ENCODE peak calls at places on chromosomes 16 and 17, in seven cellular contexts. I is stimulated activated CD4-positive, alpha-beta T cell treated with anti-CD3 and anti-CD28 coated beads, TNF-alpha, amount 100 ng/mL, for 4 hours; Y is prostate gland; X is nucleus accumbens; Z is germinal center; D is HFF-Myc; B is effector memory CD4-positive, alpha-beta T cell. R is an unnamed sample.

GRCh38 chr16:28974007-28974436 is 556 bp upstream of the SPNS1 start:
- DNase-seq in Y (no peak), X (peak; percentile 66), D (peak; percentile 29), I (no peak), Z (no peak), B (no peak), R (peak; percentile 37)

GRCh38 chr16:81737885-81738536 is 41.1 kb upstream of the PLCG2 start:
- DNase-seq in X (peak; percentile 71), Y (peak; percentile 94), B (peak; percentile 66), Z (peak; percentile 88), I (peak; percentile 74), D (peak; percentile 44), R (peak; percentile 93)

GRCh38 chr16:50459681-50460080 is 88.5 kb upstream of the NKD1 start:
- DNase-seq in Z (no peak), B (no peak), Y (no peak), D (no peak), X (no peak), I (no peak), R (no peak)

GRCh38 chr16:23874613-23875294 is 39.0 kb downstream of the PRKCB start:
- DNase-seq in B (no peak), Y (no peak), I (no peak), D (no peak), Z (no peak), X (no peak), R (no peak)

GRCh38 chr17:67390646-67391480 is 13.8 kb downstream of the PITPNC1 start:
- DNase-seq in D (peak; percentile 63), Y (peak; percentile 76), B (peak; percentile 40), Z (no peak), X (peak; percentile 29), I (no peak), R (peak; percentile 60)

GRCh38 chr17:48037924-48038323 is 327 bp upstream of the COPZ2 start:
- DNase-seq in Y (no peak), Z (no peak), X (no peak), I (no peak), B (no peak), D (no peak), R (no peak)

GRCh38 chr17:80223142-80223815 is 3.1 kb downstream of the SLC26A11 start:
- DNase-seq in Y (no peak), B (no peak), Z (no peak), I (no peak), X (no peak), D (no peak), R (no peak)

GRCh38 chr16:30186444-30186781 is 3.0 kb downstream of the CORO1A start:
- DNase-seq in I (peak; percentile 5), X (no peak), Z (no peak), B (no peak), Y (no peak), D (no peak), R (no peak)

GRCh38 chr16:28320023-28320561 is 27.8 kb downstream of the SBK1 start:
- DNase-seq in B (no peak), Y (no peak), Z (no peak), X (no peak), I (no peak), D (no peak), R (no peak)

GRCh38 chr17:51120739-51121619 is at the start of gene SPAG9:
- DNase-seq in X (peak; percentile 90), Y (peak; percentile 94), B (peak; percentile 88), D (peak; percentile 77), Z (peak; percentile 98), I (peak; percentile 78), R (peak; percentile 94)

GRCh38 chr17:40726919-40727318 is 23.4 kb upstream of the KRT24 start:
- DNase-seq in Y (no peak), Z (no peak), X (no peak), D (no peak), I (no peak), B (no peak), R (no peak)

GRCh38 chr16:72013888-72014538 is 5.5 kb downstream of the DHODH start:
- DNase-seq in D (no peak), Y (no peak), B (no peak), I (no peak), X (no peak), Z (no peak), R (no peak)

GRCh38 chr17:77380411-77381184 is 239.8 kb downstream of the SEC14L1 start:
- DNase-seq in D (no peak), Y (no peak), B (no peak), Z (no peak), I (no peak), X (no peak), R (no peak)